ENCODE peak calls at places on chromosomes 11 and 22, in seven cellular contexts. One of them, this sample, is unnamed.

GRCh38 chr22:26416670-26417270 is 12.3 kb upstream of the ASPHD2 start:
- DNase-seq in NCI-H2081 treated with DMSO at 0.1 percent for 48 hours: no peak
- DNase-seq in stimulated activated CD8-positive, alpha-beta memory T cell treated with anti-CD3 and anti-CD28 coated beads, Interleukin-15, amount 100 ng/mL, for 1 hour: no peak
- DNase-seq in left cardiac atrium: no peak
- DNase-seq in COLO829: no peak
- DNase-seq in esophagus muscularis mucosa: no peak
- DNase-seq in globus pallidus: no peak
- DNase-seq in this sample: no peak

GRCh38 chr11:62574363-62575057 is 819 bp upstream of the EEF1G start:
- DNase-seq in NCI-H2081 treated with DMSO at 0.1 percent for 48 hours: no peak
- DNase-seq in COLO829: peak
- DNase-seq in esophagus muscularis mucosa: no peak
- DNase-seq in left cardiac atrium: peak
- DNase-seq in globus pallidus: no peak
- DNase-seq in stimulated activated CD8-positive, alpha-beta memory T cell treated with anti-CD3 and anti-CD28 coated beads, Interleukin-15, amount 100 ng/mL, for 1 hour: no peak
- DNase-seq in this sample: no peak

GRCh38 chr22:50343541-50343935 is 411 bp downstream of the PPP6R2 start:
- DNase-seq in esophagus muscularis mucosa: no peak
- DNase-seq in left cardiac atrium: no peak
- DNase-seq in stimulated activated CD8-positive, alpha-beta memory T cell treated with anti-CD3 and anti-CD28 coated beads, Interleukin-15, amount 100 ng/mL, for 1 hour: no peak
- DNase-seq in COLO829: no peak
- DNase-seq in globus pallidus: no peak
- DNase-seq in NCI-H2081 treated with DMSO at 0.1 percent for 48 hours: no peak
- DNase-seq in this sample: peak

GRCh38 chr11:118928870-118929495 is 3.3 kb upstream of the BCL9L start:
- DNase-seq in stimulated activated CD8-positive, alpha-beta memory T cell treated with anti-CD3 and anti-CD28 coated beads, Interleukin-15, amount 100 ng/mL, for 1 hour: no peak
- DNase-seq in globus pallidus: peak
- DNase-seq in NCI-H2081 treated with DMSO at 0.1 percent for 48 hours: no peak
- DNase-seq in left cardiac atrium: no peak
- DNase-seq in COLO829: no peak
- DNase-seq in esophagus muscularis mucosa: no peak
- DNase-seq in this sample: peak

GRCh38 chr11:27910186-27910941 is 197.6 kb downstream of the KIF18A start:
- DNase-seq in left cardiac atrium: no peak
- DNase-seq in stimulated activated CD8-positive, alpha-beta memory T cell treated with anti-CD3 and anti-CD28 coated beads, Interleukin-15, amount 100 ng/mL, for 1 hour: no peak
- DNase-seq in COLO829: no peak
- DNase-seq in esophagus muscularis mucosa: no peak
- DNase-seq in NCI-H2081 treated with DMSO at 0.1 percent for 48 hours: no peak
- DNase-seq in globus pallidus: no peak
- DNase-seq in this sample: no peak

GRCh38 chr22:17358394-17358793 is 10.9 kb upstream of the CECR2 start:
- DNase-seq in NCI-H2081 treated with DMSO at 0.1 percent for 48 hours: no peak
- DNase-seq in stimulated activated CD8-positive, alpha-beta memory T cell treated with anti-CD3 and anti-CD28 coated beads, Interleukin-15, amount 100 ng/mL, for 1 hour: no peak
- DNase-seq in esophagus muscularis mucosa: no peak
- DNase-seq in globus pallidus: no peak
- DNase-seq in left cardiac atrium: no peak
- DNase-seq in COLO829: no peak
- DNase-seq in this sample: no peak

GRCh38 chr11:130068986-130069683 is 559 bp upstream of the APLP2 start:
- DNase-seq in esophagus muscularis mucosa: peak
- DNase-seq in stimulated activated CD8-positive, alpha-beta memory T cell treated with anti-CD3 and anti-CD28 coated beads, Interleukin-15, amount 100 ng/mL, for 1 hour: peak
- DNase-seq in NCI-H2081 treated with DMSO at 0.1 percent for 48 hours: peak
- DNase-seq in globus pallidus: peak
- DNase-seq in left cardiac atrium: peak
- DNase-seq in COLO829: peak
- DNase-seq in this sample: peak

GRCh38 chr22:23047742-23048141 is 22.6 kb upstream of the GNAZ start:
- DNase-seq in left cardiac atrium: no peak
- DNase-seq in globus pallidus: no peak
- DNase-seq in NCI-H2081 treated with DMSO at 0.1 percent for 48 hours: no peak
- DNase-seq in stimulated activated CD8-positive, alpha-beta memory T cell treated with anti-CD3 and anti-CD28 coated beads, Interleukin-15, amount 100 ng/mL, for 1 hour: no peak
- DNase-seq in esophagus muscularis mucosa: peak
- DNase-seq in COLO829: no peak
- DNase-seq in this sample: no peak

GRCh38 chr11:36376315-36376887 is 80.3 kb downstream of the PRR5L start:
- DNase-seq in globus pallidus: no peak
- DNase-seq in COLO829: no peak
- DNase-seq in left cardiac atrium: peak
- DNase-seq in NCI-H2081 treated with DMSO at 0.1 percent for 48 hours: no peak
- DNase-seq in stimulated activated CD8-positive, alpha-beta memory T cell treated with anti-CD3 and anti-CD28 coated beads, Interleukin-15, amount 100 ng/mL, for 1 hour: no peak
- DNase-seq in esophagus muscularis mucosa: no peak
- DNase-seq in this sample: peak

GRCh38 chr11:80163441-80163840 is 722.6 kb upstream of the TENM4 start:
- DNase-seq in left cardiac atrium: no peak
- DNase-seq in esophagus muscularis mucosa: no peak
- DNase-seq in COLO829: no peak
- DNase-seq in stimulated activated CD8-positive, alpha-beta memory T cell treated with anti-CD3 and anti-CD28 coated beads, Interleukin-15, amount 100 ng/mL, for 1 hour: no peak
- DNase-seq in globus pallidus: no peak
- DNase-seq in NCI-H2081 treated with DMSO at 0.1 percent for 48 hours: no peak
- DNase-seq in this sample: no peak

GRCh38 chr11:13207665-13208594 is 69.7 kb upstream of the BMAL1 start:
- DNase-seq in stimulated activated CD8-positive, alpha-beta memory T cell treated with anti-CD3 and anti-CD28 coated beads, Interleukin-15, amount 100 ng/mL, for 1 hour: no peak
- DNase-seq in globus pallidus: no peak
- DNase-seq in left cardiac atrium: peak
- DNase-seq in esophagus muscularis mucosa: no peak
- DNase-seq in NCI-H2081 treated with DMSO at 0.1 percent for 48 hours: no peak
- DNase-seq in COLO829: peak
- DNase-seq in this sample: peak

GRCh38 chr11:3853545-3853842 is 2.0 kb upstream of the STIM1 start:
- DNase-seq in stimulated activated CD8-positive, alpha-beta memory T cell treated with anti-CD3 and anti-CD28 coated beads, Interleukin-15, amount 100 ng/mL, for 1 hour: no peak
- DNase-seq in left cardiac atrium: no peak
- DNase-seq in COLO829: no peak
- DNase-seq in NCI-H2081 treated with DMSO at 0.1 percent for 48 hours: no peak
- DNase-seq in globus pallidus: no peak
- DNase-seq in esophagus muscularis mucosa: no peak
- DNase-seq in this sample: no peak

GRCh38 chr11:69864589-69864929 is 45.3 kb upstream of the FGF3 start:
- DNase-seq in esophagus muscularis mucosa: no peak
- DNase-seq in stimulated activated CD8-positive, alpha-beta memory T cell treated with anti-CD3 and anti-CD28 coated beads, Interleukin-15, amount 100 ng/mL, for 1 hour: no peak
- DNase-seq in left cardiac atrium: no peak
- DNase-seq in NCI-H2081 treated with DMSO at 0.1 percent for 48 hours: no peak
- DNase-seq in globus pallidus: no peak
- DNase-seq in COLO829: no peak
- DNase-seq in this sample: no peak